ENCODE peak calls at places on chromosomes 3 and 15, in five cellular contexts. W, B, L, S and X are unnamed samples.

GRCh38 chr3:194637066-194637465 is 3.8 kb upstream of the TMEM44 start:
- DNase-seq in W (no peak), B (no peak), L (peak), S (no peak), X (no peak)

GRCh38 chr3:9211155-9211950 is 38.1 kb downstream of the SRGAP3 start:
- DNase-seq in W (peak), B (no peak), L (no peak), S (peak), X (no peak)

GRCh38 chr3:14915636-14916222 is 31.7 kb upstream of the NR2C2 start:
- DNase-seq in W (no peak), B (no peak), L (peak), S (no peak), X (no peak)

GRCh38 chr3:89049119-89049518 is 58.3 kb upstream of the EPHA3 start:
- DNase-seq in W (no peak), B (no peak), L (peak), S (peak), X (no peak)

GRCh38 chr3:184711366-184712247 is at the start of gene MAGEF1:
- DNase-seq in W (peak), B (peak), L (peak), S (peak), X (peak)

GRCh38 chr3:61964566-61964965 is 403.2 kb downstream of the PTPRG start:
- DNase-seq in W (peak), B (no peak), L (no peak), S (no peak), X (no peak)

GRCh38 chr3:50118237-50118636 is 29.5 kb downstream of the RBM5 start:
- DNase-seq in W (no peak), B (no peak), L (no peak), S (no peak), X (no peak)

GRCh38 chr3:13655074-13655913 is 106.4 kb downstream of the FBLN2 start:
- DNase-seq in W (peak), B (peak), L (peak), S (peak), X (no peak)

GRCh38 chr3:156094391-156094790 is 26.0 kb upstream of the KCNAB1 start:
- DNase-seq in W (no peak), B (no peak), L (no peak), S (no peak), X (no peak)

GRCh38 chr3:148128136-148128535 is 569.6 kb upstream of the AGTR1 start:
- DNase-seq in W (no peak), B (no peak), L (no peak), S (no peak), X (no peak)

GRCh38 chr3:59600631-59601030 is 550.8 kb upstream of the CFAP20DC start:
- DNase-seq in W (no peak), B (no peak), L (no peak), S (no peak), X (no peak)

GRCh38 chr3:48345946-48346572 is 12.6 kb upstream of the SPINK8 start:
- DNase-seq in W (no peak), B (no peak), L (no peak), S (no peak), X (no peak)

GRCh38 chr15:92200891-92201290 is 192.8 kb upstream of the ST8SIA2 start:
- DNase-seq in W (no peak), B (no peak), L (no peak), S (no peak), X (no peak)

GRCh38 chr15:66883322-66883911 is 181.4 kb downstream of the SMAD6 start:
- DNase-seq in W (peak), B (peak), L (peak), S (peak), X (no peak)

GRCh38 chr15:94205366-94205765 is 26.0 kb upstream of the MCTP2 start:
- DNase-seq in W (peak), B (no peak), L (peak), S (peak), X (no peak)

GRCh38 chr3:57848177-57848738 is 92.1 kb downstream of the SLMAP start:
- DNase-seq in W (no peak), B (no peak), L (no peak), S (no peak), X (no peak)

GRCh38 chr3:45687828-45688193 is 1.4 kb upstream of the SACM1L start:
- DNase-seq in W (no peak), B (no peak), L (no peak), S (no peak), X (no peak)

GRCh38 chr3:111368061-111368460 is 173.9 kb upstream of the CD96 start:
- DNase-seq in W (no peak), B (no peak), L (no peak), S (peak), X (no peak)

GRCh38 chr15:39365873-39366272 is 215.0 kb upstream of the THBS1 start:
- DNase-seq in W (no peak), B (no peak), L (no peak), S (no peak), X (no peak)

DNA sequence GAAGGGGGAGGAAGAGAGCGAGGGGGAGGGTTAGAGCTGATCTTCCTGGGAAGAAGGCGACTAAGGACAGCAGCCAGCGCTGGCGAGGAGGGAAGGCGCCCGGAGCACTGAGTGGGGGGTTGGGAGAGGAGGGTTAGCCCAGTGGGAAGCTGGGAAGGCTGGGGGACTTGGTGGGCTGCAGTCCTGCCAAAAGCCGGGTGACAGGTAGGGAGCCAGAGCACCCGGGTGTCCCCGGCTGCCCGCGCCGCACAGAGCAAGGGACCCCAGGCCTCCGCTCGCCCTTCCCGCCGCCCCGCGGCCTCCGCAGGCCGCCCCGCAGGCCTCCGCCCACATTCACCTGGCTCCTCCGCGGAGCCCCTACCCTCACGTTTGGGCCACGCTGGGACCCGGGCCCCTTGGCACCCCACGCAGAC is 446 bp downstream of the SLC12A8 start:
- DNase-seq in W (no peak), B (no peak), L (peak), S (no peak), X (no peak)
- H3K4me3 ChIP-seq in W (peak), B (peak), L (peak), S (peak), X (no peak)

DNA sequence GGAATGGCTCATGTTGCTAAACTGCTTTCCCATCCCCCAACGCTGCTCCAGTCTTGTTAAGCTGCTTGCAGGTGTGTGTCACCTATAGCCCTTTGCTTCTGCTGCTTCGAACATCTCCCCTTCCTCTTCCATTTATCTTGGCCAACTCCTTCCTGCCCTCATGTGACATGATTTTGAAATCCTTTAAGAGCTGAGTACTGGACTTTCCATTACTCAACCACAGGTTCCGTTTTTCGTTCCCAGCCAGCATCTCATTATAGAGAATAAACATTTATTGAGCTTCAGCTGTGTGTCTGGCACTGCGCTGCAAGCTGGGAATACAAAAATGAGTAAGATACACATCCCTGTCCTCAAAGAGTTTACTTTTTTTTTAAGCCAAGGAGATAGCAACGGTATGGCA is 1.7 kb downstream of the ATG7 start:
- DNase-seq in W (no peak), B (no peak), L (no peak), S (peak), X (no peak)
- H3K4me3 ChIP-seq in W (no peak), B (no peak), L (no peak), S (no peak), X (peak)

GRCh38 chr15:40846846-40847224 is 3.0 kb downstream of the SPINT1 start:
- DNase-seq in W (no peak), B (no peak), L (no peak), S (no peak), X (no peak)
- H3K4me3 ChIP-seq in W (no peak), B (no peak), L (no peak), S (no peak), X (no peak)

DNA sequence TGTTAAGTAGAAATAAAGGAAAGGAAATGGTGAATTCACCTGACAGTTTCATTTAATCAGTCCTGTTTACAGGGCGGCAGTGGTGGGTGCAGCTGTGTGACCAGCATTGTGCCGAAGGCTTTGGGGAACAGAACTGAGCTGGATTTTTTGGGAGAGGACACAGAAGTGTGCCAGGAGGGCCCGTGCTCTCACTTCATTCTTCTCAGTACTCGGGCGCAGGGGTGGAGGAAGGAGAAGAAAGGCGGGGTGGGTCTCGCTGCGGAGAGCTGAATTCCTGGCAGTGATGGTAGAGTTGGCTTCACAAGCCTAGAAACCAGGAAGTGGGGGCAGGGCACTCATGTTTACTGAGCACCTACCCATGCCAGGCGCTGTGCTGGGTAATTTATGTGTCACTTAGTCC is 64.6 kb downstream of the CRTC3 start:
- DNase-seq in W (no peak), B (peak), L (no peak), S (no peak), X (peak)
- H3K4me3 ChIP-seq in W (no peak), B (no peak), L (no peak), S (no peak), X (peak)

GRCh38 chr15:76998661-76999285 is 3.8 kb downstream of the PSTPIP1 start:
- DNase-seq in W (no peak), B (no peak), L (no peak), S (no peak), X (no peak)

GRCh38 chr15:76994496-76994895 is 430 bp upstream of the PSTPIP1 start:
- DNase-seq in W (no peak), B (no peak), L (no peak), S (no peak), X (no peak)

GRCh38 chr15:76996076-76996525 is 1.2 kb downstream of the PSTPIP1 start:
- DNase-seq in W (no peak), B (no peak), L (no peak), S (no peak), X (no peak)

GRCh38 chr15:76994971-76995945 is at the start of gene PSTPIP1:
- DNase-seq in W (no peak), B (no peak), L (peak), S (no peak), X (peak)

GRCh38 chr15:76996526-76997401 is 1.8 kb downstream of the PSTPIP1 start:
- DNase-seq in W (peak), B (no peak), L (no peak), S (no peak), X (peak)
- H3K4me3 ChIP-seq in W (no peak), B (peak), L (no peak), S (no peak), X (peak)

GRCh38 chr15:90560229-90560771 is 30.6 kb downstream of the CRTC3 start:
- DNase-seq in W (peak), B (peak), L (no peak), S (peak), X (no peak)

GRCh38 chr15:90559119-90559518 is 29.4 kb downstream of the CRTC3 start:
- DNase-seq in W (no peak), B (no peak), L (no peak), S (no peak), X (no peak)

GRCh38 chr15:90557651-90558084 is 27.9 kb downstream of the CRTC3 start:
- DNase-seq in W (peak), B (peak), L (no peak), S (peak), X (no peak)

GRCh38 chr15:90557147-90557546 is 27.4 kb downstream of the CRTC3 start:
- DNase-seq in W (peak), B (no peak), L (no peak), S (no peak), X (no peak)

DNA sequence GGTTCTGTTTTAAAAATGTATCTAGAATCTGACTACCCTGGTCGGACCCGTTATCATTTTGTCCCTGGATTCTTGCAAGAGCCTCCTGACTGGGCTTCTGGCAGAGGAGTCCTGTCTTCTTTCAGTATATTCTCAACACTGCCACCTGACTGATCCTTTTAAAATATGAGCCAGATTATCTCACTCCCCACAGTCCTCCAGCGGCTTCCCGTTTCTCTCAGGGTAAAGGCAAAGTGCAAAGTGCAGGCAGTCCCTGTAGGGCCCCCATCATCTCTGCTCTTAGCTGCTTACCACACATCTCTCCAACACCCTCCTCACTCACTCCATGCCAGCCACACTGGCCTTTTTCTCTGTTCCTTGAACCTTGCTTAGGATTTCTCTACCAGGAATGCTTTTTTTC is 28.5 kb downstream of the CRTC3 start:
- DNase-seq in W (peak), B (peak), L (no peak), S (peak), X (no peak)
- H3K4me3 ChIP-seq in W (no peak), B (no peak), L (no peak), S (no peak), X (no peak)